ENCODE peak calls at places on chromosomes 12 and 14, in six cellular contexts. B is PC-3; D is fibroblast of lung; U is CD4-positive, alpha-beta memory T cell; A is breast epithelium; G is CD8-positive, alpha-beta memory T cell. K is an unnamed sample. For H3K36me3 and H3K4me1, the result is how much of the 10 kb centered on the place peaks cover.

GRCh38 chr12:120206228-120206627 is 5.3 kb upstream of the RPLP0 start:
- DNase-seq in B (no peak), D (no peak), U (no peak), A (no peak), G (no peak), K (no peak)

GRCh38 chr14:69281450-69282169 is 21.7 kb downstream of the GALNT16 start:
- DNase-seq in B (no peak), D (no peak), U (no peak), A (no peak), G (no peak), K (no peak)

GRCh38 chr14:22039938-22040780 is 366.5 kb upstream of the OR4E1 start:
- DNase-seq in B (peak), D (no peak), U (peak), A (no peak), G (no peak), K (peak)

GRCh38 chr14:37590810-37591139 is 4.3 kb downstream of the FOXA1 start:
- DNase-seq in B (peak), D (no peak), U (no peak), A (no peak), G (no peak), K (no peak)

GRCh38 chr14:102738373-102739189 is 38.7 kb upstream of the TRAF3 start:
- DNase-seq in B (no peak), D (no peak), U (no peak), A (no peak), G (no peak), K (no peak)

GRCh38 chr12:132954471-132955048 is 1.5 kb downstream of the ZNF605 start:
- DNase-seq in B (peak), D (no peak), U (no peak), A (no peak), G (no peak), K (no peak)

GRCh38 chr12:25249951-25250738 is 584 bp downstream of the KRAS start:
- DNase-seq in B (no peak), D (no peak), U (peak), A (no peak), G (peak), K (peak)

GRCh38 chr14:96502621-96503251 is 554 bp downstream of the PAPOLA start:
- DNase-seq in B (peak), D (peak), U (no peak), A (no peak), G (peak), K (peak)

GRCh38 chr14:76998777-76999366 is 29.6 kb downstream of the IRF2BPL start:
- DNase-seq in B (no peak), D (no peak), U (no peak), A (no peak), G (no peak), K (no peak)

GRCh38 chr14:51704465-51705050 is 52.8 kb downstream of the FRMD6 start:
- DNase-seq in B (no peak), D (no peak), U (no peak), A (no peak), G (no peak), K (no peak)
- H3K36me3 ChIP-seq in B (half or more), D (under half), U (under half), A (under half), G (under half), K (under half)

GRCh38 chr12:20474443-20474842 is 106.1 kb downstream of the PDE3A start:
- DNase-seq in B (no peak), D (no peak), U (no peak), A (no peak), G (no peak), K (no peak)
- H3K4me1 ChIP-seq in B (under half), D (under half), U (under half), A (under half), G (under half), K (under half)

GRCh38 chr12:60196366-60196765 is 600.5 kb downstream of the SLC16A7 start:
- DNase-seq in B (no peak), D (no peak), U (no peak), A (no peak), G (no peak), K (no peak)
- H3K27ac ChIP-seq in B (no peak), D (no peak), U (no peak), A (no peak), G (no peak), K (no peak)

DNA sequence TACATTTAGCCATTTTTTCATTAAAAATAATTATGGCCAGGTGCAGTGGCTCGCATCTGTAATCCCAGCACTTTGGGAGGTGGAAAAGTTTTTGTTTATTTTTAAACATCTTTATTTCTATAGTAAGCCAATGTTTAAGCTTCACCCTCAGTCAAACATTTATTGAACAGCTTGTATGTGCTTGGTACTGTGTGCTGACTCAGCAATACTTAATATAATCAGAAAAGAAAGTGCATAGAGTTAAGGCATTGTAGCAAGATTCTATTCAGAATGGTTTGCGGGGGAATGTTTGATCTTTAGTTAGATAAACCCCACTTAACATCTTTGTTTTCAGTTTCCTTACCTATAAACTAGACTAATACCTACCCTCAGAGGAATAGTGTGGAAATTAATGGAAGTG is 11.1 kb downstream of the ACTR6 start:
- DNase-seq in B (no peak), D (no peak), U (no peak), A (no peak), G (no peak), K (no peak)
- H3K36me3 ChIP-seq in B (under half), D (under half), U (under half), A (under half), G (half or more), K (under half)

GRCh38 chr12:68340404-68341270 is 8.5 kb upstream of the MDM1 start:
- DNase-seq in B (peak), D (no peak), U (no peak), A (no peak), G (no peak), K (no peak)

GRCh38 chr12:68341822-68342221 is 9.7 kb upstream of the MDM1 start:
- DNase-seq in B (no peak), D (no peak), U (no peak), A (no peak), G (no peak), K (no peak)

GRCh38 chr12:68345763-68346162 is 13.6 kb upstream of the MDM1 start:
- DNase-seq in B (no peak), D (no peak), U (no peak), A (no peak), G (no peak), K (no peak)

GRCh38 chr12:68342966-68343365 is 10.8 kb upstream of the MDM1 start:
- DNase-seq in B (no peak), D (no peak), U (no peak), A (no peak), G (no peak), K (no peak)

GRCh38 chr12:68344126-68344525 is 12.0 kb upstream of the MDM1 start:
- DNase-seq in B (no peak), D (no peak), U (no peak), A (no peak), G (no peak), K (no peak)
- H3K4me1 ChIP-seq in B (under half), D (under half), U (under half), A (under half), G (under half), K (under half)

DNA sequence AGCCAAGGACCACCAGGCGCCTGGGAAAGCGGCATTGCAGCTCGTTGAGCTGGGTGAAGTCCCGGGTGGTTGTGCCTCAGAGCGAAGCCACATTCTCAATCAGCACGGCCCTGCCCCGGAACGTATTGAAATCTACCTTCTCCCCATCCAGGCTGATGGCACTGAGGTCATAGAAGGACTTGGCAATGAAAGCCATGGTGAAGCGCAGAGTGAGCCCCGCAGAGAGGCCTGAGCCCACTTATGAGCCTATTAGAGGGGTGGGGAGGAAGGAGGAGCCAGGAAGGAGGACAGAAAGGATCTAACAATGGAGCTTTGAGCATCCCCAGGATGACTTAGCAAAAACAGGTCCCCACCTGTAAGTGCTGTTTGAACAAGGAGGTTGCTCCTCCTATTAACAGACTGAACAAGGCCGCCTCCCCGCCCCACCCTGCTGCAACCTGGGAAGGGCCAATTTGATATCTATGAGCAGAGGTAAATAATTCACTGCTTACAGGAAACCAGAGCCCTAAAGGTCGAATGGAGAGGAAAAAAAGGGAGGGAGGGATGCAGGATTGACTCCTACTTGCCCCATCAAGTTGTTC is at the start of gene GPX2:
- DNase-seq in B (peak), D (no peak), U (no peak), A (no peak), G (no peak), K (peak)
- H3K27ac ChIP-seq in B (peak), D (no peak), U (no peak), A (no peak), G (no peak), K (peak)

GRCh38 chr14:88872976-88873375 is 48.5 kb downstream of the TTC8 start:
- DNase-seq in B (no peak), D (no peak), U (no peak), A (no peak), G (no peak), K (no peak)
- H3K36me3 ChIP-seq in B (under half), D (under half), U (under half), A (under half), G (under half), K (under half)

GRCh38 chr14:104978774-104979691 is 859 bp upstream of the AHNAK2 start:
- DNase-seq in B (no peak), D (no peak), U (no peak), A (no peak), G (no peak), K (no peak)

GRCh38 chr14:104979758-104980591 is 1.8 kb upstream of the AHNAK2 start:
- DNase-seq in B (peak), D (peak), U (no peak), A (no peak), G (no peak), K (no peak)

GRCh38 chr14:104977008-104977680 is 1.0 kb downstream of the AHNAK2 start:
- DNase-seq in B (peak), D (no peak), U (no peak), A (no peak), G (no peak), K (no peak)

GRCh38 chr14:104976198-104977007 is 1.8 kb downstream of the AHNAK2 start:
- DNase-seq in B (peak), D (peak), U (peak), A (peak), G (peak), K (peak)

DNA sequence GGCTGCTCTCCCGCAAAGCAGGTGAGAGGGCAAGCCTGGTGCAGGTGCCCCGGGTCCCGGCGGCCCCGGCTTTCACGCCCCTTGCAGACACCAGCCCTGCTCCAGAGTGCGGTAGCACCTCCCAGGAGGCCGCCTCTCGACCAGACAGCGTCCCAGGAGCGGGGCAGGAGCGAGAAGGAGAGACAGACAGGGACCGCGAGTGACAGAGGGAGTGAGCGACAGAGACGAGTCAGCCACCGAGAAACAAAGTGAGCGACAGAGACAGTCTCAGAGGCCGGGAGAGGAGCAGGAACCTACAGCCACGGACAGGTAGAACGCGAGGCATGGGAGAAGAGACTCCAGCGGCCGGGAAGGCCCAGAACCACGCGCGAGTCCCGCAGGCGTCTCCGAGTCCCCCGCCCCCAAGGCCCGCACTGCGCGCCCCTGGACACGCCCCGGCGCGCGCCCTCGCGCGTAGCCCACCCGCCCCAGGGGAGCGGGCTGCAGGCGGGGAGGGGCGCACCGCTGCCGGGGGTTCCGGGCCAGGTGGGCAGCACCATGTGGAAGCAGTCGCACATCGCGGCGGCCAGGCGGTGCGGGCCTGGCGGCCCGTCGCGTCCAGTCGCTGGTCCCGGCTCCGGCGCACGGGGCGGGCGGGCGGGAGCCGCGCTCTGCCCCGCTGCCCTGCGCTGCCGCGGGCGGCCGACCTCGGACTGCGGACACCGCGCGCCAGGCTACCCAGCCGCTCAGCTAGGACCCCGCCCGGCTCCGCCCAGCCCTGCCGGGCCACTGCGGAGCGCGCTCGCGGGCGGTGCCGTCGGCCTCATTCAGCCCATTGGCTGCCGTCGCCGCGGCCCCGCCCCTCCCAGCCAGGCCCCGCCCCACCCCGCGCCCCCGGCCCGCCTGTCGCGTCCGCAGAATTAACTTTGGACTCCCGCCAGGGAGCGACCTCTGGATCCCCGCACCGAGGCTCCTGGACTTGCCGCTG is at the start of gene AHNAK2:
- DNase-seq in B (peak), D (peak), U (peak), A (no peak), G (peak), K (peak)
- H3K4me1 ChIP-seq in B (half or more), D (under half), U (under half), A (under half), G (under half), K (under half)

K was measured in small intestine.